ENCODE peak calls at places on chromosomes 4 and X, in eight cellular contexts. Z is upper lobe of left lung, S is vagina, A is suprapubic skin, F is HCT116, T is transverse colon, H is stomach, O is H1. D is an unnamed sample.

GRCh38 chr4:139655116-139655515 is 10.5 kb upstream of the MGST2 start:
- DNase-seq in T (no peak), H (no peak), A (no peak), O (no peak), F (no peak), S (no peak), Z (no peak), D (no peak)

GRCh38 chr4:5945936-5946335 is 53.0 kb upstream of the CRMP1 start:
- DNase-seq in A (no peak), F (no peak), H (no peak), O (no peak), S (no peak), Z (no peak), T (no peak), D (no peak)

GRCh38 chrX:22165732-22166457 is 106.8 kb upstream of the CBLL2 start:
- DNase-seq in F (no peak), Z (no peak), T (no peak), S (no peak), A (no peak), O (no peak), H (no peak), D (no peak)

GRCh38 chrX:54891573-54891972 is 29.1 kb upstream of the TRO start:
- DNase-seq in Z (no peak), O (no peak), S (no peak), A (no peak), F (peak; percentile 23), H (no peak), T (peak; percentile 19), D (peak; percentile 46)

GRCh38 chr4:125432078-125432477 is 117.3 kb downstream of the FAT4 start:
- DNase-seq in H (no peak), O (peak; percentile 25), F (peak; percentile 1), A (no peak), Z (no peak), T (no peak), S (no peak), D (peak; percentile 74)

GRCh38 chr4:128776794-128777216 is 32.7 kb upstream of the JADE1 start:
- DNase-seq in O (no peak), Z (no peak), A (no peak), F (no peak), T (peak; percentile 50), H (peak; percentile 74), S (no peak), D (no peak)

GRCh38 chr4:87911252-87911774 is 64.2 kb upstream of the SPP1 start:
- DNase-seq in T (no peak), F (no peak), H (no peak), S (no peak), A (no peak), Z (no peak), O (no peak), D (no peak)

GRCh38 chr4:37802068-37802666 is 24.3 kb upstream of the PGM2 start:
- DNase-seq in T (peak; percentile 68), O (no peak), Z (no peak), S (no peak), H (peak; percentile 64), A (no peak), F (peak; percentile 86), D (peak; percentile 79)

GRCh38 chr4:70613893-70614572 is 14.5 kb upstream of the ENAM start:
- DNase-seq in H (no peak), T (no peak), A (no peak), Z (no peak), F (no peak), O (no peak), S (no peak), D (no peak)

GRCh38 chrX:121671649-121672048 is 624.2 kb downstream of the GLUD2 start:
- DNase-seq in Z (no peak), H (no peak), O (no peak), A (no peak), T (no peak), S (no peak), F (no peak), D (no peak)

GRCh38 chrX:45762699-45763647 is 562.3 kb upstream of the DIPK2B start:
- DNase-seq in A (no peak), S (no peak), O (no peak), T (no peak), Z (no peak), H (no peak), F (no peak), D (no peak)
- TF ChIP-seq POLR2AphosphoS5 in A (no peak), S (no peak), O (no peak), T (no peak), Z (no peak), H (no peak), F (peak; percentile 55), D (no peak)

DNA sequence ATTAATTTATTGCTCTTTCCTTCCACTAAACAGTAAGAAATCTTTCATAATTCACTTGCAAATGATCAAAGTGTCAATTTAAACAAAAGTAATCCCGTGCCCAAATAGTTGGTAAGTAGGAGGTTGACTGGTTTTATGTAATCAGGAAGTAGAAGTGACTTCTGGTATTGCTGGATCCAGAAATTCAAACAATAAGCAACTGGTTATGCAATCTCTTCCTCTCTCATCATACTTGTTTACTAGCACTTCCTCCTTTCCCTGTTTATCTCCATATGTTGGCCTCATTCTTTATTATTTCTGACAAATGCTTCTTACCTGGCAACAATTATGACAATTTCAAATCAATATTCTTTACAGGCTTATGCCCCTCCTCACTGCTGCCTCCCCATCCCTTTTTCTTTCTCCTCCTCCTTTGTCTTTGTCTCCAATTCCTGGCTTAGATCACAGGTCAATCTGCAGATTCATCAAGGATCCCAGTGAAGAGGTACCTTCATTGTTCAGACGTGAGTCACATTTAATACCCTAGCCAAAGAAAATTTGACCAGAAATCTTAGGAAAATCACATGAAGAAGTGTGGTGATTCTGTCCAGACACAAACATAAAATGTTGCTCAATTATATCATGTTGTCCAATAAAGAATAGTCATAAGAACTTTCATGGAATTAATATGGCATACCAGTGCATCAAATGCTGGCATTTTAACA is 323.2 kb upstream of the PCDH7 start:
- DNase-seq in O (no peak), Z (no peak), A (no peak), T (no peak), S (no peak), H (no peak), F (no peak), D (no peak)
- TF ChIP-seq POLR2AphosphoS5 in O (no peak), Z (no peak), A (no peak), T (no peak), S (no peak), H (no peak), F (no peak), D (no peak)

GRCh38 chrX:36344301-36344700 is 424.8 kb downstream of the CFAP47 start:
- DNase-seq in F (no peak), S (no peak), Z (no peak), O (no peak), H (no peak), T (no peak), A (no peak), D (no peak)

GRCh38 chrX:36348509-36348908 is 429.0 kb downstream of the CFAP47 start:
- DNase-seq in A (no peak), S (no peak), H (no peak), T (no peak), Z (no peak), F (no peak), O (no peak), D (no peak)
- TF ChIP-seq POLR2AphosphoS5 in A (no peak), S (no peak), H (no peak), T (no peak), Z (no peak), F (no peak), O (no peak), D (no peak)

GRCh38 chr4:26285272-26285671 is 35.5 kb upstream of the RBPJ start:
- DNase-seq in A (no peak), H (no peak), T (no peak), S (no peak), F (no peak), O (no peak), Z (no peak), D (no peak)

GRCh38 chr4:26290276-26290675 is 30.5 kb upstream of the RBPJ start:
- DNase-seq in F (no peak), T (no peak), S (no peak), H (no peak), O (no peak), A (no peak), Z (no peak), D (no peak)

GRCh38 chr4:26287748-26288147 is 33.1 kb upstream of the RBPJ start:
- DNase-seq in S (no peak), H (no peak), O (no peak), F (no peak), Z (no peak), T (no peak), A (no peak), D (no peak)

GRCh38 chr4:26288308-26288982 is 32.4 kb upstream of the RBPJ start:
- DNase-seq in Z (no peak), T (no peak), F (no peak), O (no peak), A (no peak), H (no peak), S (no peak), D (no peak)

GRCh38 chr4:26289421-26289820 is 31.4 kb upstream of the RBPJ start:
- DNase-seq in T (no peak), H (no peak), F (no peak), O (no peak), S (no peak), A (no peak), Z (no peak), D (no peak)
- TF ChIP-seq POLR2AphosphoS5 in T (no peak), H (no peak), F (no peak), O (no peak), S (no peak), A (no peak), Z (no peak), D (no peak)

DNA sequence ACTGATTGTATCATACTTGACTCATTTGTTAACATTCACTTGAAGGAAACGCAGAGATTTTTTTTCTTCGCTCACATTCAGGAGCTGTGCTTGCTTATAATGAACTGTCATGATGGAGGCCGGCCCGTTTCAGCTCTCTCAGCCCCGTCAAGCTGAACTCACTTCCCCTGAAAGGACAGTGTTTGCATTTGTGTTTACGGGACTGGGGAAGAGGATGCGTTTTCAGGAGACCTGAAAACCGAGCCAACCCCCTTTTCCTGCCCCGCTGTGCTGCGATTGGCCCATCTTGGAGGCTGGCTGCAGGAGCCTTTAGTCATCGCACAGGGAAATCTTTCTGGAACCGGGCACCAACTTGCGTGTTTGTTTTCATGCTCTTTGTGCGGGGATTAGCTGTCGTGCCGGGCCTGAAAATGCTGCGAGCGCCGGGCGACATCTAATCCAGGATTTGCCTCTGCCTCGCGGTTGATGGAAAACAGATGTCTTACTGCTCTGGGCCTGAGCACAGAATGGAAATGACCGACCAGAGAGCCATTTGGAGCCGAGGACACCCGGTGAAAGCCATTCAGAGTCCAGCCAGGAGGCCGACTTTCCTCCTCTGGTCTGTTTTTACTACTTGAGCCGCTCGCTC is 18.0 kb downstream of the TRIM2 start:
- DNase-seq in T (peak; percentile 64), S (no peak), Z (no peak), O (no peak), H (peak; percentile 64), A (peak; percentile 78), F (no peak), D (peak; percentile 84)
- TF ChIP-seq POLR2AphosphoS5 in T (peak; percentile 43), S (peak; percentile 40), Z (no peak), O (no peak), H (peak; percentile 55), A (no peak), F (no peak), D (no peak)

D was measured in GM23338.